ENCODE peak calls at places on chromosome 14, in four cellular contexts. D is K562, F is GM12878, J is HepG2. Q is an unnamed sample.

GRCh38 chr14:77098470-77099353 is 654 bp downstream of the CIPC start:
- DNase-seq in D (peak), F (no peak), J (no peak), Q (no peak)

GRCh38 chr14:100617715-100618693 is 30.8 kb upstream of the BEGAIN start:
- DNase-seq in D (no peak), F (no peak), J (no peak), Q (no peak)

GRCh38 chr14:80974338-80975078 is 19.1 kb downstream of the TSHR start:
- DNase-seq in D (no peak), F (no peak), J (no peak), Q (no peak)

GRCh38 chr14:27392153-27392552 is 794.3 kb upstream of the NOVA1 start:
- DNase-seq in D (no peak), F (no peak), J (no peak), Q (no peak)

GRCh38 chr14:38808734-38809455 is 294.1 kb downstream of the SEC23A start:
- DNase-seq in D (no peak), F (no peak), J (peak), Q (peak)

GRCh38 chr14:73722581-73722980 is 8.4 kb upstream of the PNMA1 start:
- DNase-seq in D (no peak), F (no peak), J (no peak), Q (no peak)

GRCh38 chr14:101727611-101728010 is 33.9 kb upstream of the PPP2R5C start:
- DNase-seq in D (no peak), F (no peak), J (no peak), Q (no peak)

GRCh38 chr14:73634333-73634833 is 10.4 kb upstream of the DNAL1 start:
- DNase-seq in D (no peak), F (no peak), J (no peak), Q (peak)

GRCh38 chr14:67251573-67252226 is 10.5 kb downstream of the PALS1 start:
- DNase-seq in D (no peak), F (no peak), J (no peak), Q (no peak)

GRCh38 chr14:92387610-92388009 is 64.6 kb downstream of the SLC24A4 start:
- DNase-seq in D (no peak), F (no peak), J (peak), Q (no peak)

GRCh38 chr14:103259801-103260628 is 74.0 kb upstream of the EIF5 start:
- DNase-seq in D (no peak), F (no peak), J (no peak), Q (no peak)

GRCh38 chr14:95741051-95741490 is 27.1 kb upstream of the TCL1A start:
- DNase-seq in D (no peak), F (no peak), J (no peak), Q (no peak)

GRCh38 chr14:43464968-43465367 is 1042.1 kb downstream of the FSCB start:
- DNase-seq in D (no peak), F (no peak), J (no peak), Q (no peak)

DNA sequence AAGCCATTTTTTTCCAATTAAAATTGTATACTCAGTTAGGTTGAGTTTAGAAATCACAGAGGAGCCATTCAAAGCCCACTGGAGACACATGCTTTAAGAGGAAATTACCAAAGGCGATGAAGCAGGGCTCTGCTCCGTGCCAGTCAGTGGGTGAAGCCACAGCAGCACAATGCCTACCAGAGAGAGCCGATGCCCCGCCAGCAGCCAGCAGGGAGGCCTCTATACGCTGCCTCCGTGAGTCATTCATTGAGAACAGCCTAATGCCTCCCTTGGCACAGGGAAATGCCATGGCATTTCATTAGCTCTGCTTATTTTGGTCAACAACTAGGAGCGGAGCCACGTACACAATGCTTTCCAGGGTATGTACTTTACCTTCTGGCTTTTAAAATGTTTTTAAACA is 197.8 kb upstream of the FRMD6 start:
- DNase-seq in D (no peak), F (no peak), J (no peak), Q (no peak)
- TF ChIP-seq CREM in D (no peak), F (no peak), J (no peak), Q (no peak)

GRCh38 chr14:105153739-105154475 is 14.7 kb downstream of the JAG2 start:
- DNase-seq in D (no peak), F (no peak), J (no peak), Q (no peak)

GRCh38 chr14:105151838-105152793 is 16.5 kb downstream of the JAG2 start:
- DNase-seq in D (no peak), F (no peak), J (no peak), Q (no peak)

GRCh38 chr14:105151131-105151837 is 17.3 kb downstream of the JAG2 start:
- DNase-seq in D (no peak), F (no peak), J (no peak), Q (no peak)

GRCh38 chr14:105153331-105153731 is 15.2 kb downstream of the JAG2 start:
- DNase-seq in D (no peak), F (no peak), J (no peak), Q (no peak)

GRCh38 chr14:105152794-105153241 is 15.8 kb downstream of the JAG2 start:
- DNase-seq in D (no peak), F (no peak), J (no peak), Q (no peak)
- TF ChIP-seq CREM in D (no peak), F (no peak), J (no peak), Q (no peak)

GRCh38 chr14:90758959-90759358 is 57.3 kb downstream of the TTC7B start:
- DNase-seq in D (no peak), F (no peak), J (no peak), Q (no peak)
- TF ChIP-seq CREM in D (no peak), F (no peak), J (no peak), Q (no peak)

GRCh38 chr14:46377305-46377704 is 274.3 kb downstream of the RPL10L start:
- DNase-seq in D (no peak), F (no peak), J (no peak), Q (no peak)
- TF ChIP-seq CREM in D (no peak), F (no peak), J (no peak), Q (no peak)